ENCODE peak calls at places on chromosomes 12 and 14, in four cellular contexts. B is CD8-positive, alpha-beta T cell; G is AG04450; O is uterus. Q is an unnamed sample.

GRCh38 chr12:115599251-115599811 is 678.2 kb downstream of the MED13L start:
- DNase-seq in G (no peak), B (no peak), O (no peak), Q (no peak)

GRCh38 chr14:92753250-92753649 is 4.8 kb upstream of the LGMN start:
- DNase-seq in O (no peak), B (no peak), G (no peak), Q (no peak)

GRCh38 chr12:128727999-128728398 is 95.8 kb downstream of the SLC15A4 start:
- DNase-seq in O (no peak), G (no peak), B (no peak), Q (no peak)

GRCh38 chr12:6106208-6106607 is 18.3 kb downstream of the VWF start:
- DNase-seq in B (no peak), G (no peak), O (no peak), Q (no peak)

GRCh38 chr14:52154992-52155655 is 86.3 kb upstream of the NID2 start:
- DNase-seq in G (no peak), O (no peak), B (no peak), Q (no peak)

GRCh38 chr12:125247477-125247876 is 182.2 kb downstream of the AACS start:
- DNase-seq in G (no peak), O (no peak), B (no peak), Q (no peak)

GRCh38 chr12:101859664-101860607 is 17.4 kb upstream of the DRAM1 start:
- DNase-seq in O (no peak), B (no peak), G (no peak), Q (no peak)

GRCh38 chr14:23300687-23301223 is 1.9 kb downstream of the PPP1R3E start:
- DNase-seq in O (peak; percentile 52), G (no peak), B (peak; percentile 23), Q (peak; percentile 45)

GRCh38 chr12:67790660-67791059 is 142.1 kb downstream of the DYRK2 start:
- DNase-seq in G (no peak), O (no peak), B (no peak), Q (no peak)

GRCh38 chr14:99346470-99347080 is 74.6 kb upstream of the BCL11B start:
- DNase-seq in G (no peak), O (no peak), B (no peak), Q (no peak)

GRCh38 chr14:99511421-99512109 is 30.4 kb downstream of the CCNK start:
- DNase-seq in B (no peak), G (no peak), O (no peak), Q (no peak)

GRCh38 chr14:22427771-22428228 is 161.2 kb downstream of the DAD1 start:
- DNase-seq in O (peak; percentile 66), B (no peak), G (no peak), Q (no peak)

GRCh38 chr14:23569443-23570151 is 2.0 kb upstream of the AP1G2 start:
- DNase-seq in O (peak; percentile 15), B (no peak), G (no peak), Q (peak; percentile 59)

DNA sequence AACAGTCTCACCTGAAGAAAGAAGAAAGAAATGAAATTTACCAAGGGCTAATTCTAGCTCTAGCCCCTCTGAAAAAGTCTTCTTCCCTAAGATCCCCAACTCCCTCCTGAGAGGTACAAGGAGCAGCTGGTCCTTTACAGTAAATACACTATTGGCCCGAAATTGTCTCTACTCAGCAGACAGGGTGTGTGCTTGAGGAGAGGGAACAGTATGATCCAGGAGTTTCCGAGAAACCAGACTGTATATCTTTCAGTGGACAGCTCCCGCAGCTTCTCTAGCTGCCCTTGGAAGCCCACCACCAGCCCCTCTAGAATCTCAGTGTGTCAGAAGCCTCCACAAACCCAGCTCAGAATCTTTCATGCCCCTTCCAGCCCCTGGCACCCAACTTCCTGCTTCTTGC is 8.1 kb downstream of the GPR84 start:
- DNase-seq in G (no peak), O (no peak), B (no peak), Q (no peak)
- H3K4me3 ChIP-seq in G (no peak overlapping the region), O (no peak overlapping the region), B (no peak overlapping the region), Q (no peak overlapping the region)

GRCh38 chr12:3128498-3129293 is 51.5 kb downstream of the TSPAN9 start:
- DNase-seq in O (no peak), B (no peak), G (no peak), Q (no peak)
- H3K27ac ChIP-seq in O (no peak overlapping the region), B (no peak overlapping the region), G (no peak overlapping the region), Q (no peak overlapping the region)

GRCh38 chr12:108566452-108566851 is 4.1 kb downstream of the ISCU start:
- DNase-seq in B (no peak), G (no peak), O (no peak), Q (no peak)
- TF ChIP-seq CTCF in B (no peak), G (no peak), O (no peak), Q (no peak)

DNA sequence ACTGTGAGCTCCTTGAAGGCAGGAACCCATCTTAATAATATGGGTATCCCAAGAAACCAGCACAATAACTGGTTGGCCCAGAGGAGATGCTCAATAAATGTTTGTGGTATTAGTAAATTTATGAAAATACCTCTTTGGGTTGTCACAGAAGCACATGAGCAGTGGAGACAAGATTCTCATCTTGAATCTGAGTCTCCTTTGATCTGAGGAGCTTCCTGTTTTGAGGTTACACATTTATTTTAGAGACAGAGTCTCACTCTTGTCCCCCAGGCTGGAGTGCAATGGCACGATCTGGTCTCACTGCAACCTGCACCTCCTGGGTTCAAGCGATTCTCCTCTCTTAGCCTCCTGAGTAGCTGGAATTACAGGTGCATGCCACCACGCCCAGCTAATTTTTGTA is 247.4 kb downstream of the NRXN3 start:
- DNase-seq in G (no peak), B (no peak), O (no peak), Q (no peak)
- H3K4me3 ChIP-seq in G (no peak overlapping the region), B (no peak overlapping the region), O (no peak overlapping the region), Q (no peak overlapping the region)

GRCh38 chr12:92911339-92911738 is 17.8 kb downstream of the EEA1 start:
- DNase-seq in G (no peak), O (no peak), B (no peak), Q (no peak)
- H3K27ac ChIP-seq in G (no peak overlapping the region), O (no peak overlapping the region), B (no peak overlapping the region), Q (no peak overlapping the region)

DNA sequence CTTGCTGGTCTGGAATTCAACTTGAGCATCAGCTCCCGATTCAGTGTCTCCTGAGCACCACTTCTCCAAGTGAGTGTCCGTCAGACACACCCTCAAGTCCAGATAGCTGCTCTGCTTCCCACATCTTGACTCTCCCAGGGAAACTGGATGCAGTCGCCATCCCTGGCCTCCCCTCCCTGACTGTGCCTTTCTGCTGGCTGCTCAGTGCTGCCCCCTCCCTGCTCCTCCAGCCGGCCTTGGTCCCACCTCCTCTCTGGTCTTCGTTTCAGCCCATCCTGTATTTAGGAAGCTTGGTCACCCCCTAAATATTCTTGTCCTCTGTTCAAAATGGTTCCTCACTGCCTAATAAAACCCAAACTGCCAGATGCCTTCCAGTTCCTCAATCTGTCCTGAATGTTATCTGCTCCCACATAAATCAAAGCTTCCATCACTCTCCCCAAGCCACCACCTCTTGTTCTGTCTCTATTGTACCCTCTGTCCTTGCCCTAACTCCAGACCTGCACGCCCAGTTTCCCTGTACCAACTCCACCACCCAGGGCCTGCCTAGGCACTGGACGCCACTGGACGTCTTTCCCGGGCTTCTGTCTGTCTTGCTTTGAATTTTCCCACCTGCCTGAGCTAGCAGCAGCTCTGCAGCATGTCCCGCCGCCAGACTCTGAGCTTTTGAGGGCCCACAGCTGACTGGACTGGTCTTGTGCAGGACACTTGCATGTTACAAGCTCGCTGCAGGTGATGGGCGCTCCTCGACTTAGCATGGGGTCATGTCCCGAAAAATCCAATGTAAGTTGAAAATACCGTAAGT is 33.8 kb downstream of the CCDC92 start:
- DNase-seq in G (no peak), O (no peak), B (no peak), Q (no peak)
- TF ChIP-seq CTCF in G (peak; percentile 46), O (no peak), B (no peak), Q (no peak)

GRCh38 chr12:122064780-122065588 is 13.6 kb upstream of the MLXIP start:
- DNase-seq in G (no peak), B (no peak), O (peak; percentile 86), Q (no peak)
- H3K4me3 ChIP-seq in G (no peak overlapping the region), B (no peak overlapping the region), O (peak overlapping the region; percentile 6), Q (no peak overlapping the region)

DNA sequence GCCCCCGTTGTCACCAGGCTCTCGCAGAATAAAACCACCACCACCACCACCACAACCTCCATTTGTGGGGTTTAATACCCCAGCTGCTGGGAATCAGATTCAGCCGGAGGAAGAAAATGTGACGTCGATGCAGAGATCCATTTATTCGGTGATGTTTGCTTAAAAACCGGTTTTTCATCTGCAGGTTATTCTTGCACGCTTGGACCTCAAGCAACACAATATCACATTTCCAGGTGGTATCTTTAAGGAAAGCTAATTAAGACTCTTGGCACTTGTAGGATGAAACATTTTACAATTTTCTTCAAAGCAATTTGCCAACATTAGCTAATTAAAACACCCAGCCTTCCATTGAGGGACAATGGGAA is 39.8 kb downstream of the SPRING1 start:
- DNase-seq in B (no peak), O (no peak), G (no peak), Q (no peak)
- H3K27ac ChIP-seq in B (no peak overlapping the region), O (no peak overlapping the region), G (no peak overlapping the region), Q (no peak overlapping the region)

GRCh38 chr14:45531022-45531421 is 278.0 kb upstream of the MIS18BP1 start:
- DNase-seq in O (no peak), G (no peak), B (no peak), Q (no peak)

DNA sequence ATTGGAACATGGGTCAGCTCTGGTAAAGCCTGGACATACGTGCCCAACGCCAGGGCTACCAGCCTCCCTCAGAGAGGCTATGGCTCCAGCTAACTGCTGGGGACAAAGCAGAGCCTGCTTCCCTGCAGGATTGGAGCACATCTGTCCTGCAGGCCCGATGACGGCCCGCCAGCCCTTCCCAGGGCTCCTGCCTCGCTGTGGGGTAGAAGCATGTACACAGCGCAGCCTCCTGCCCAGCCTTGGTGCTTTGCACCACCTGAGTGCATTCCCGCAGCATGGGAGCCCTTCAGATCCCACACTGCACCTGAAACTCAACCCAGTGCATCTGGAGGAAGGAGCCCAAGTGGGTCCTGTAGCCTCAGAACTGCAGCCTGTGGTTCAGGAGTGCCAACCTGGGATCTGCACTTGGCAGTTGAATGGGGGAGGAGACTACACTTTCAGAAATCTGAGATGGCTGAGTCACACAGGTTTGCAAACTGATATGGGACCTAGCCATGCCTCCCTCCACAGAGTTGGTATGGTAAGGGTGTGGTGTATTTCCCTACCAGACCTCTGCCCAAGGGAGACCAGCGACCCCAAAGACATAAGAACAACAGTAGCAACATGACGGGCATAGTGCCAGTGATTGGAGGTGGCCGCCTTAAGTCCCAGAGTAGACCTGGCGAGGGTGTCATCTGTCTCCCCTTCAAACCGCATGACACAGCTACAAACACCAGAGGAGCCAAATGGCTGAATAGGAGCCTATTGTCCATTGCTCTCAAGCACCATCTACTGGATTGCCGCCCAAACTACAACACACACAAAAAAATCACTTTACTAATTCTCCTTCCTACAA is 273.9 kb upstream of the MIS18BP1 start:
- DNase-seq in G (no peak), B (no peak), O (no peak), Q (no peak)
- TF ChIP-seq CTCF in G (no peak), B (no peak), O (no peak), Q (peak; percentile 17)

DNA sequence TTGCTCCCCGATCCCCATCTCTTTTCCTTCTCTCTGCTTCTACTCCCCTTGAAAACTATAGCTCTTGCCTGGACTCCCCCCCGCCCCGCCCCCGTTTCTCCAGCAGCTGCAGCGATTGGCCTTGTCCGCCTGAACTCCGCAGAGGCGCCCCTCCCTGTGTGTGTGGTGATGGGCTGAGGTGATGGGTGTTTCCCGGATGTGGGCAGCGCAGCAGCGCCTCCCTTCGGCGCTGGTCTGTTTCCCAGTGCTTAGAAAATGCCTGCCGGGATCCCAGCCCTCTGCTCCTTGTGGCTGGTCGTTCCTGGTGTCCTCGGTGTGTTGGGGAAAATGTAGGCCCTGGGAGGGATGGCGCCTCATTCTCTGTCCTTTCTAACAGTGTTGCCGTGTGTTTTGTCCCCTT is 43.3 kb downstream of the GALNT8 start:
- DNase-seq in G (no peak), O (peak; percentile 36), B (no peak), Q (no peak)
- H3K4me3 ChIP-seq in G (no peak overlapping the region), O (peak overlapping the region; percentile 11), B (no peak overlapping the region), Q (no peak overlapping the region)